ENCODE peak calls at places on chromosomes 12 and 14, in ten cellular contexts. Z is G401, P is NCI-H1105, Y is HFFc6, W is DMS79 treated with DMSO at 0.1 percent for 48 hours, G is GM19239, Q is HCT116, D is substantia nigra, M is omental fat pad, E is adrenal gland. N is an unnamed sample.

GRCh38 chr12:46473634-46474201 is 101.1 kb upstream of the SLC38A2 start:
- DNase-seq in Z (no peak), P (peak), Y (peak), W (peak), G (no peak), Q (peak), D (no peak), M (no peak), E (peak), N (no peak)

GRCh38 chr14:88166616-88167015 is 156.5 kb downstream of the KCNK10 start:
- DNase-seq in Z (no peak), P (no peak), Y (peak), W (no peak), G (no peak), Q (no peak), D (no peak), M (no peak), E (no peak), N (no peak)

GRCh38 chr12:80636832-80637231 is 70.6 kb upstream of the MYF6 start:
- DNase-seq in Z (no peak), P (no peak), Y (no peak), W (no peak), G (no peak), Q (no peak), D (no peak), M (no peak), E (no peak), N (no peak)

GRCh38 chr12:130704606-130705005 is 11.5 kb downstream of the RIMBP2 start:
- DNase-seq in Z (no peak), P (no peak), Y (no peak), W (no peak), G (no peak), Q (no peak), D (no peak), M (no peak), E (peak), N (no peak)

GRCh38 chr12:109777544-109777943 is 55.7 kb downstream of the TRPV4 start:
- DNase-seq in Z (no peak), P (no peak), Y (peak), W (no peak), G (peak), Q (no peak), D (no peak), M (no peak), E (no peak), N (peak)

GRCh38 chr12:58818546-58818945 is 101.8 kb downstream of the LRIG3 start:
- DNase-seq in Z (no peak), P (no peak), Y (peak), W (no peak), G (no peak), Q (no peak), D (no peak), M (no peak), E (no peak), N (no peak)

GRCh38 chr12:133081408-133081806 is 684 bp downstream of the ZNF140 start:
- DNase-seq in Z (no peak), P (no peak), Y (no peak), W (peak), G (no peak), Q (no peak), D (no peak), M (no peak), E (peak), N (no peak)

GRCh38 chr14:73452341-73453191 is 5.8 kb downstream of the NUMB start:
- DNase-seq in Z (no peak), P (no peak), Y (peak), W (no peak), G (no peak), Q (no peak), D (no peak), M (no peak), E (no peak), N (no peak)

GRCh38 chr12:63918788-63919300 is 74.3 kb downstream of the SRGAP1 start:
- DNase-seq in Z (no peak), P (no peak), Y (peak), W (no peak), G (no peak), Q (no peak), D (no peak), M (no peak), E (no peak), N (no peak)

GRCh38 chr14:104283197-104284106 is 145.1 kb downstream of the KIF26A start:
- DNase-seq in Z (no peak), P (no peak), Y (no peak), W (peak), G (no peak), Q (no peak), D (no peak), M (no peak), E (peak), N (no peak)

GRCh38 chr12:20415013-20415412 is 46.7 kb downstream of the PDE3A start:
- DNase-seq in Z (no peak), P (peak), Y (no peak), W (no peak), G (no peak), Q (no peak), D (no peak), M (no peak), E (no peak), N (no peak)

GRCh38 chr12:31021809-31022492 is 51.7 kb upstream of the DDX11 start:
- DNase-seq in Z (no peak), P (no peak), Y (no peak), W (peak), G (no peak), Q (no peak), D (no peak), M (no peak), E (no peak), N (no peak)

GRCh38 chr14:105891221-105891602 is 364.8 kb downstream of the TMEM121 start:
- DNase-seq in Z (no peak), P (no peak), Y (no peak), W (no peak), G (no peak), Q (no peak), D (no peak), M (no peak), E (no peak), N (no peak)

N was measured in GM12892.